ENCODE peak calls at places on chromosome 1, in ten cellular contexts. B is transverse colon, Q is tibial nerve, Z is H54, Y is IMR-90, I is body of pancreas, K is stomach, X is heart left ventricle, U is uterus, C is A549. P is an unnamed sample.

GRCh38 chr1:31985430-31985829 is 28.2 kb upstream of the KHDRBS1 start:
- DNase-seq in B (no peak), Q (no peak), Z (no peak), Y (peak; percentile 36), I (no peak), K (no peak), X (no peak), U (no peak), C (no peak), P (no peak)

GRCh38 chr1:169902750-169903149 is 9.1 kb upstream of the SCYL3 start:
- DNase-seq in B (no peak), Q (no peak), Z (no peak), Y (no peak), I (no peak), K (no peak), X (no peak), U (no peak), C (no peak), P (no peak)

GRCh38 chr1:51325878-51326755 is 4.2 kb downstream of the TTC39A start:
- DNase-seq in B (no peak), Q (no peak), Z (no peak), Y (no peak), I (no peak), K (no peak), X (no peak), U (no peak), C (no peak), P (no peak)

GRCh38 chr1:9149837-9150581 is 21.1 kb upstream of the GPR157 start:
- DNase-seq in B (no peak), Q (no peak), Z (no peak), Y (no peak), I (no peak), K (no peak), X (peak; percentile 64), U (no peak), C (no peak), P (no peak)

GRCh38 chr1:192698731-192699130 is 62.8 kb downstream of the RGS13 start:
- DNase-seq in B (no peak), Q (no peak), Z (no peak), Y (no peak), I (no peak), K (no peak), X (no peak), U (no peak), C (no peak), P (no peak)

GRCh38 chr1:234495231-234495990 is 16.4 kb upstream of the TARBP1 start:
- DNase-seq in B (no peak), Q (no peak), Z (peak; percentile 27), Y (peak; percentile 94), I (no peak), K (no peak), X (no peak), U (no peak), C (no peak), P (no peak)

GRCh38 chr1:245893025-245893424 is 614.1 kb downstream of the SMYD3 start:
- DNase-seq in B (no peak), Q (no peak), Z (no peak), Y (no peak), I (no peak), K (no peak), X (no peak), U (no peak), C (no peak), P (no peak)

GRCh38 chr1:118841521-118841920 is 146.6 kb downstream of the TBX15 start:
- DNase-seq in B (no peak), Q (no peak), Z (no peak), Y (no peak), I (no peak), K (no peak), X (no peak), U (no peak), C (no peak), P (no peak)

DNA sequence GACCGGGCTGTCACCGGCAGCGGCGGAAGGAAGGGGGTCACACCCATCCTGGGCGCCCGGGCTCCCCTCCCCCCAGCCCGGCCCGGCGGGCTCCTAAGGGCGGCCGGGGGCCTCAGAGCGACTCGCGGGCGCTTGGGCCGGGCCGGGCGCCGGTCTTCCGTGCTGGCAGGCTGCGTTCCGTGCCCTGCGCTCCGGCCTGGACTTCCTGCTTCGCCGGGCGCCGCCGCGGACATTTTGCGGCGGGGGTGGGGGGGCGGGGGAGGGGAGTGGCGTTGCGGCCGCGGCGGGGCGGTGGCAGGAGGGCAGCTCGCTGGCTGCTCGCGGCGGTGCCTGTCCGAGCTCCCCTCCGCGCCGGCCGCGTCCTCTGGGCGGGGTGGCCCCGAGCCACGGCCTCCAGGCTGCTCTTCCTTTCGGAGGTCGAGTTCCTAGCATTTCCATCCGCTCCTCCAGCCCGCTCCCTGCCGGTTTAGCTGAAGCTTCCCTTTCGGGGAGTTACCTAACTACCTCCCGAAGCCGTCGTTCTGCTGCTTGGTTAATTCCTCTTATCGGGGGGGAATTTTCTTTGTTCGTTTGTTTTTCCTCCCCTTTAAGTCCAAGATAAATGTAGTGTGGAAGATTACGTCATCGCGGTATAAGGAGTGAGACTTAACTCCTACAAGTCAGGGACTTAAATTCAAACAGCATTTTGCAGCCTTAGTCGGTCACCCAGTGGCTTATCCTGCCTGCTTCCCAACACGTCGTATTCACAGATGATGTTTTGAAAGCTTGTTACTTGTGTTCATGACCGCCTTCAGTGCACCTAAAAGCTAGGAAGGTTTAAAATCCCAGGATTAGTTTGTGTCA is 730 bp downstream of the CDC42 start:
- DNase-seq in B (peak; percentile 65), Q (peak; percentile 21), Z (peak; percentile 30), Y (peak; percentile 85), I (peak; percentile 69), K (peak; percentile 66), X (peak; percentile 67), U (peak; percentile 49), C (no peak), P (peak; percentile 78)
- TF ChIP-seq POLR2A in B (peak; percentile 33), Q (no peak), Z (no peak), Y (peak; percentile 39), I (peak; percentile 59), K (no peak), X (no peak), U (no peak), C (no peak), P (no peak)

GRCh38 chr1:26959270-26959669 is 998 bp downstream of the KDF1 start:
- DNase-seq in B (no peak), Q (no peak), Z (no peak), Y (no peak), I (no peak), K (no peak), X (no peak), U (no peak), C (no peak), P (no peak)

GRCh38 chr1:26957306-26957705 is 3.0 kb downstream of the KDF1 start:
- DNase-seq in B (no peak), Q (no peak), Z (no peak), Y (no peak), I (no peak), K (no peak), X (no peak), U (no peak), C (no peak), P (no peak)

GRCh38 chr1:26960625-26960966 is 328 bp upstream of the KDF1 start:
- DNase-seq in B (no peak), Q (no peak), Z (no peak), Y (no peak), I (no peak), K (no peak), X (no peak), U (no peak), C (no peak), P (no peak)

GRCh38 chr1:26961826-26962225 is 1.6 kb upstream of the KDF1 start:
- DNase-seq in B (no peak), Q (no peak), Z (peak; percentile 62), Y (peak; percentile 98), I (no peak), K (no peak), X (no peak), U (no peak), C (peak; percentile 32), P (no peak)

GRCh38 chr1:26959722-26960624 is at the start of gene KDF1:
- DNase-seq in B (peak; percentile 90), Q (no peak), Z (no peak), Y (no peak), I (peak; percentile 92), K (peak; percentile 92), X (no peak), U (no peak), C (no peak), P (no peak)
- TF ChIP-seq POLR2A in B (peak; percentile 80), Q (no peak), Z (no peak), Y (no peak), I (peak; percentile 84), K (peak; percentile 12), X (no peak), U (no peak), C (no peak), P (no peak)

DNA sequence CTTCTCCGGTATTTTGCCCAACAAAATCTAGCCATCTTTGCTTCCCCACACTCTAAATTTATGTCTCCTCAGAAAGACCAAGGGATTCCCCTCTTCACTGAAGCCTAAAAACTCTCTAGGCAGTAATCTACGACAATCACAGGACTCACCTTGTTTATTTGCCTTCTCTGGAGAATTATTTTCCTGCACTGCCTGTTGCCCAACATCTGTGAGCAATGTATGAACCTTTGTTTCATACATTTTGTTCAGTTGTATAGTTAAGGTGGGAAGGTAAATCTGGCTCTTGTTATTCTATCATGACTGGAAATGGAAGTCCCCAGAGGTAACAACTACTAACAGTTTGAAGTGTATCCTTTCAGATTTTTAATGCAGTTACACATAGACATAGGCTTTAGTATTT is 2.2 kb downstream of the COPA start:
- DNase-seq in B (no peak), Q (no peak), Z (no peak), Y (no peak), I (no peak), K (no peak), X (no peak), U (no peak), C (no peak), P (no peak)
- TF ChIP-seq POLR2A in B (no peak), Q (no peak), Z (no peak), Y (no peak), I (no peak), K (no peak), X (no peak), U (no peak), C (no peak), P (no peak)

GRCh38 chr1:44831516-44831915 is 11.5 kb downstream of the PTCH2 start:
- DNase-seq in B (no peak), Q (no peak), Z (no peak), Y (no peak), I (no peak), K (no peak), X (no peak), U (no peak), C (no peak), P (no peak)

GRCh38 chr1:44829506-44830384 is 13.3 kb downstream of the PTCH2 start:
- DNase-seq in B (no peak), Q (no peak), Z (no peak), Y (no peak), I (no peak), K (no peak), X (no peak), U (no peak), C (no peak), P (no peak)

GRCh38 chr1:44834328-44834727 is 8.7 kb downstream of the PTCH2 start:
- DNase-seq in B (no peak), Q (no peak), Z (no peak), Y (no peak), I (no peak), K (no peak), X (no peak), U (no peak), C (no peak), P (no peak)

GRCh38 chr1:44830900-44831304 is 12.2 kb downstream of the PTCH2 start:
- DNase-seq in B (no peak), Q (no peak), Z (no peak), Y (no peak), I (no peak), K (no peak), X (no peak), U (no peak), C (no peak), P (no peak)

DNA sequence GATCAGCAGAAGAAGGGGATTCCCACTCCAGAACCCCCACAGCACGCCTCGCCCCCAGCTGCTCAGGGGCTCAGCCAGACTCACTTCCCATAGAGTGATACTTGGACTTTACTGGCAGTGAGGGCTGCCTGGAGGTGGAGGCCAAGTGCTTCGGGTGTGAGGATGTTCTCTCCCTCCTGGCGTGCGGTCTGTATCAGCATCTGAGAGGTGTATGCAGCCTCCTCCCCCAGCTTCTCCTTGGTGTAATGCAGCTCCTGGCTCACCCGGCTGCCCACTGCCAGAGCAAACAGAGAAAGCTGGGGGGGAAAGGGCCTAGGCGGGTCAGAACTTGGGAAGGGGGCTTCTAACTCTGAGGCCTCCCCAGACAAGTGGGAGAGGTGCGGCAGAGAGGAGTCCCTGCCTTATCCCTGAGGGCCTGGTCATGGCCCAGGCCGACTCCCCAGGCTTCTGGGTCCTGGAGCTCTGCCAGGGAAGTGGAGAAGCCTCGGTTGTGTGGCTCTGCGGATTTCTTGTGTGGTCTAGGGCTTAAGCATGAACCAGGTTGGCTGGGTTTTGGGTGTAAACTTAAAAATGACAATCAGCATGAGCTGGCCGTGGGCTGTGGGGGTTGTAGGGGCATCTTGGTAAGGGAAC is 10.9 kb downstream of the PTCH2 start:
- DNase-seq in B (no peak), Q (no peak), Z (no peak), Y (no peak), I (no peak), K (no peak), X (no peak), U (no peak), C (no peak), P (no peak)
- TF ChIP-seq POLR2A in B (no peak), Q (no peak), Z (no peak), Y (no peak), I (no peak), K (no peak), X (no peak), U (no peak), C (no peak), P (no peak)